ENCODE peak calls at places on chromosomes 4 and X, in ten cellular contexts. One of them, this sample, is unnamed.

GRCh38 chrX:84729408-84729807 is 227.2 kb upstream of the HDX start:
- DNase-seq in anterior cingulate cortex: no peak
- DNase-seq in dorsolateral prefrontal cortex: no peak
- DNase-seq in activated naive CD4-positive, alpha-beta T cell treated with anti-CD3 and anti-CD28 coated beads, Interleukin-2, amount 50 U/mL, for 72 hours: no peak
- DNase-seq in iris pigment epithelial cell: no peak
- DNase-seq in GM23338: no peak
- DNase-seq in fibroblast of mammary gland: no peak
- DNase-seq in caudate nucleus: no peak
- DNase-seq in NCI-H2171 treated with DMSO at 0.1 percent for 48 hours: no peak
- DNase-seq in occipital lobe: no peak
- DNase-seq in this sample: no peak

GRCh38 chr4:182716207-182716606 is 201.0 kb downstream of the DCTD start:
- DNase-seq in anterior cingulate cortex: no peak
- DNase-seq in dorsolateral prefrontal cortex: no peak
- DNase-seq in activated naive CD4-positive, alpha-beta T cell treated with anti-CD3 and anti-CD28 coated beads, Interleukin-2, amount 50 U/mL, for 72 hours: no peak
- DNase-seq in iris pigment epithelial cell: no peak
- DNase-seq in GM23338: peak; percentile 44
- DNase-seq in fibroblast of mammary gland: no peak
- DNase-seq in caudate nucleus: no peak
- DNase-seq in NCI-H2171 treated with DMSO at 0.1 percent for 48 hours: peak; percentile 1
- DNase-seq in occipital lobe: no peak
- DNase-seq in this sample: no peak

GRCh38 chr4:54971474-54971950 is 153.9 kb downstream of the KDR start:
- DNase-seq in anterior cingulate cortex: no peak
- DNase-seq in dorsolateral prefrontal cortex: no peak
- DNase-seq in activated naive CD4-positive, alpha-beta T cell treated with anti-CD3 and anti-CD28 coated beads, Interleukin-2, amount 50 U/mL, for 72 hours: no peak
- DNase-seq in iris pigment epithelial cell: peak; percentile 55
- DNase-seq in GM23338: peak; percentile 82
- DNase-seq in fibroblast of mammary gland: peak; percentile 63
- DNase-seq in caudate nucleus: no peak
- DNase-seq in NCI-H2171 treated with DMSO at 0.1 percent for 48 hours: peak; percentile 55
- DNase-seq in occipital lobe: no peak
- DNase-seq in this sample: peak; percentile 57

GRCh38 chr4:24115101-24115500 is 225.3 kb upstream of the PPARGC1A start:
- DNase-seq in anterior cingulate cortex: no peak
- DNase-seq in dorsolateral prefrontal cortex: no peak
- DNase-seq in activated naive CD4-positive, alpha-beta T cell treated with anti-CD3 and anti-CD28 coated beads, Interleukin-2, amount 50 U/mL, for 72 hours: no peak
- DNase-seq in iris pigment epithelial cell: no peak
- DNase-seq in GM23338: no peak
- DNase-seq in fibroblast of mammary gland: no peak
- DNase-seq in caudate nucleus: no peak
- DNase-seq in NCI-H2171 treated with DMSO at 0.1 percent for 48 hours: no peak
- DNase-seq in occipital lobe: no peak
- DNase-seq in this sample: no peak

GRCh38 chr4:71229477-71230257 is 109.2 kb upstream of the SLC4A4 start:
- DNase-seq in anterior cingulate cortex: no peak
- DNase-seq in dorsolateral prefrontal cortex: peak; percentile 57
- DNase-seq in activated naive CD4-positive, alpha-beta T cell treated with anti-CD3 and anti-CD28 coated beads, Interleukin-2, amount 50 U/mL, for 72 hours: no peak
- DNase-seq in iris pigment epithelial cell: peak; percentile 49
- DNase-seq in GM23338: peak; percentile 70
- DNase-seq in fibroblast of mammary gland: peak; percentile 47
- DNase-seq in caudate nucleus: peak; percentile 4
- DNase-seq in NCI-H2171 treated with DMSO at 0.1 percent for 48 hours: peak; percentile 50
- DNase-seq in occipital lobe: peak; percentile 43
- DNase-seq in this sample: peak; percentile 67

GRCh38 chr4:46254788-46255187 is 130.9 kb upstream of the GABRG1 start:
- DNase-seq in anterior cingulate cortex: no peak
- DNase-seq in dorsolateral prefrontal cortex: no peak
- DNase-seq in activated naive CD4-positive, alpha-beta T cell treated with anti-CD3 and anti-CD28 coated beads, Interleukin-2, amount 50 U/mL, for 72 hours: no peak
- DNase-seq in iris pigment epithelial cell: peak; percentile 5
- DNase-seq in GM23338: no peak
- DNase-seq in fibroblast of mammary gland: peak; percentile 84
- DNase-seq in caudate nucleus: no peak
- DNase-seq in NCI-H2171 treated with DMSO at 0.1 percent for 48 hours: no peak
- DNase-seq in occipital lobe: no peak
- DNase-seq in this sample: no peak

GRCh38 chrX:129698150-129698549 is 40.6 kb upstream of the XPNPEP2 start:
- DNase-seq in anterior cingulate cortex: no peak
- DNase-seq in dorsolateral prefrontal cortex: no peak
- DNase-seq in activated naive CD4-positive, alpha-beta T cell treated with anti-CD3 and anti-CD28 coated beads, Interleukin-2, amount 50 U/mL, for 72 hours: no peak
- DNase-seq in iris pigment epithelial cell: no peak
- DNase-seq in GM23338: no peak
- DNase-seq in fibroblast of mammary gland: no peak
- DNase-seq in caudate nucleus: no peak
- DNase-seq in NCI-H2171 treated with DMSO at 0.1 percent for 48 hours: no peak
- DNase-seq in occipital lobe: no peak
- DNase-seq in this sample: peak; percentile 25

GRCh38 chr4:140756292-140757219 is at the start of gene TBC1D9:
- DNase-seq in anterior cingulate cortex: peak; percentile 45
- DNase-seq in dorsolateral prefrontal cortex: peak; percentile 50
- DNase-seq in activated naive CD4-positive, alpha-beta T cell treated with anti-CD3 and anti-CD28 coated beads, Interleukin-2, amount 50 U/mL, for 72 hours: no peak
- DNase-seq in iris pigment epithelial cell: peak; percentile 71
- DNase-seq in GM23338: peak; percentile 97
- DNase-seq in fibroblast of mammary gland: peak; percentile 80
- DNase-seq in caudate nucleus: peak; percentile 19
- DNase-seq in NCI-H2171 treated with DMSO at 0.1 percent for 48 hours: peak; percentile 92
- DNase-seq in occipital lobe: peak; percentile 65
- DNase-seq in this sample: peak; percentile 86

GRCh38 chr4:37434469-37434868 is 189.9 kb downstream of the NWD2 start:
- DNase-seq in anterior cingulate cortex: no peak
- DNase-seq in dorsolateral prefrontal cortex: no peak
- DNase-seq in activated naive CD4-positive, alpha-beta T cell treated with anti-CD3 and anti-CD28 coated beads, Interleukin-2, amount 50 U/mL, for 72 hours: no peak
- DNase-seq in iris pigment epithelial cell: no peak
- DNase-seq in GM23338: peak; percentile 40
- DNase-seq in fibroblast of mammary gland: peak; percentile 15
- DNase-seq in caudate nucleus: no peak
- DNase-seq in NCI-H2171 treated with DMSO at 0.1 percent for 48 hours: peak; percentile 3
- DNase-seq in occipital lobe: no peak
- DNase-seq in this sample: peak; percentile 54

GRCh38 chr4:105050896-105051295 is 95.8 kb upstream of the TET2 start:
- DNase-seq in anterior cingulate cortex: no peak
- DNase-seq in dorsolateral prefrontal cortex: no peak
- DNase-seq in activated naive CD4-positive, alpha-beta T cell treated with anti-CD3 and anti-CD28 coated beads, Interleukin-2, amount 50 U/mL, for 72 hours: no peak
- DNase-seq in iris pigment epithelial cell: peak; percentile 57
- DNase-seq in GM23338: no peak
- DNase-seq in fibroblast of mammary gland: peak; percentile 52
- DNase-seq in caudate nucleus: no peak
- DNase-seq in NCI-H2171 treated with DMSO at 0.1 percent for 48 hours: no peak
- DNase-seq in occipital lobe: no peak
- DNase-seq in this sample: no peak

GRCh38 chr4:158015241-158015640 is 157.6 kb downstream of the GASK1B start:
- DNase-seq in anterior cingulate cortex: no peak
- DNase-seq in dorsolateral prefrontal cortex: no peak
- DNase-seq in activated naive CD4-positive, alpha-beta T cell treated with anti-CD3 and anti-CD28 coated beads, Interleukin-2, amount 50 U/mL, for 72 hours: no peak
- DNase-seq in iris pigment epithelial cell: peak; percentile 81
- DNase-seq in GM23338: no peak
- DNase-seq in fibroblast of mammary gland: peak; percentile 69
- DNase-seq in caudate nucleus: no peak
- DNase-seq in NCI-H2171 treated with DMSO at 0.1 percent for 48 hours: no peak
- DNase-seq in occipital lobe: no peak
- DNase-seq in this sample: peak; percentile 80

GRCh38 chr4:118797558-118798142 is 38.3 kb downstream of the SEC24D start:
- DNase-seq in anterior cingulate cortex: no peak
- DNase-seq in dorsolateral prefrontal cortex: no peak
- DNase-seq in activated naive CD4-positive, alpha-beta T cell treated with anti-CD3 and anti-CD28 coated beads, Interleukin-2, amount 50 U/mL, for 72 hours: no peak
- DNase-seq in iris pigment epithelial cell: peak; percentile 89
- DNase-seq in GM23338: no peak
- DNase-seq in fibroblast of mammary gland: peak; percentile 46
- DNase-seq in caudate nucleus: no peak
- DNase-seq in NCI-H2171 treated with DMSO at 0.1 percent for 48 hours: no peak
- DNase-seq in occipital lobe: no peak
- DNase-seq in this sample: peak; percentile 60

GRCh38 chr4:150140774-150141400 is 62.6 kb downstream of the DCLK2 start:
- DNase-seq in anterior cingulate cortex: no peak
- DNase-seq in dorsolateral prefrontal cortex: no peak
- DNase-seq in activated naive CD4-positive, alpha-beta T cell treated with anti-CD3 and anti-CD28 coated beads, Interleukin-2, amount 50 U/mL, for 72 hours: no peak
- DNase-seq in iris pigment epithelial cell: peak; percentile 73
- DNase-seq in GM23338: no peak
- DNase-seq in fibroblast of mammary gland: peak; percentile 79
- DNase-seq in caudate nucleus: no peak
- DNase-seq in NCI-H2171 treated with DMSO at 0.1 percent for 48 hours: no peak
- DNase-seq in occipital lobe: no peak
- DNase-seq in this sample: peak; percentile 77

GRCh38 chrX:68697465-68698125 is 50.1 kb downstream of the STARD8 start:
- DNase-seq in anterior cingulate cortex: no peak
- DNase-seq in dorsolateral prefrontal cortex: no peak
- DNase-seq in activated naive CD4-positive, alpha-beta T cell treated with anti-CD3 and anti-CD28 coated beads, Interleukin-2, amount 50 U/mL, for 72 hours: no peak
- DNase-seq in iris pigment epithelial cell: no peak
- DNase-seq in GM23338: no peak
- DNase-seq in fibroblast of mammary gland: no peak
- DNase-seq in caudate nucleus: no peak
- DNase-seq in NCI-H2171 treated with DMSO at 0.1 percent for 48 hours: no peak
- DNase-seq in occipital lobe: no peak
- DNase-seq in this sample: no peak

GRCh38 chr4:55827582-55827981 is 8.0 kb downstream of the EXOC1L start:
- DNase-seq in anterior cingulate cortex: no peak
- DNase-seq in dorsolateral prefrontal cortex: no peak
- DNase-seq in activated naive CD4-positive, alpha-beta T cell treated with anti-CD3 and anti-CD28 coated beads, Interleukin-2, amount 50 U/mL, for 72 hours: no peak
- DNase-seq in iris pigment epithelial cell: no peak
- DNase-seq in GM23338: no peak
- DNase-seq in fibroblast of mammary gland: no peak
- DNase-seq in caudate nucleus: no peak
- DNase-seq in NCI-H2171 treated with DMSO at 0.1 percent for 48 hours: no peak
- DNase-seq in occipital lobe: no peak
- DNase-seq in this sample: no peak

GRCh38 chr4:159410076-159410777 is 307.3 kb downstream of the RAPGEF2 start:
- DNase-seq in anterior cingulate cortex: no peak
- DNase-seq in dorsolateral prefrontal cortex: no peak
- DNase-seq in activated naive CD4-positive, alpha-beta T cell treated with anti-CD3 and anti-CD28 coated beads, Interleukin-2, amount 50 U/mL, for 72 hours: no peak
- DNase-seq in iris pigment epithelial cell: peak; percentile 45
- DNase-seq in GM23338: no peak
- DNase-seq in fibroblast of mammary gland: peak; percentile 22
- DNase-seq in caudate nucleus: no peak
- DNase-seq in NCI-H2171 treated with DMSO at 0.1 percent for 48 hours: no peak
- DNase-seq in occipital lobe: no peak
- DNase-seq in this sample: peak; percentile 88

GRCh38 chrX:2536974-2537373 is 36.2 kb upstream of the DHRSX start:
- DNase-seq in anterior cingulate cortex: no peak
- DNase-seq in dorsolateral prefrontal cortex: no peak
- DNase-seq in activated naive CD4-positive, alpha-beta T cell treated with anti-CD3 and anti-CD28 coated beads, Interleukin-2, amount 50 U/mL, for 72 hours: no peak
- DNase-seq in iris pigment epithelial cell: no peak
- DNase-seq in GM23338: no peak
- DNase-seq in fibroblast of mammary gland: no peak
- DNase-seq in caudate nucleus: no peak
- DNase-seq in NCI-H2171 treated with DMSO at 0.1 percent for 48 hours: no peak
- DNase-seq in occipital lobe: no peak
- DNase-seq in this sample: no peak

GRCh38 chr4:77263247-77263646 is 106.2 kb downstream of the CCNG2 start:
- DNase-seq in anterior cingulate cortex: no peak
- DNase-seq in dorsolateral prefrontal cortex: no peak
- DNase-seq in activated naive CD4-positive, alpha-beta T cell treated with anti-CD3 and anti-CD28 coated beads, Interleukin-2, amount 50 U/mL, for 72 hours: no peak
- DNase-seq in iris pigment epithelial cell: peak; percentile 3
- DNase-seq in GM23338: no peak
- DNase-seq in fibroblast of mammary gland: peak; percentile 26
- DNase-seq in caudate nucleus: no peak
- DNase-seq in NCI-H2171 treated with DMSO at 0.1 percent for 48 hours: no peak
- DNase-seq in occipital lobe: no peak
- DNase-seq in this sample: no peak

GRCh38 chr4:107718351-107718965 is 1.6 kb downstream of the PAPSS1 start:
- DNase-seq in anterior cingulate cortex: no peak
- DNase-seq in dorsolateral prefrontal cortex: no peak
- DNase-seq in activated naive CD4-positive, alpha-beta T cell treated with anti-CD3 and anti-CD28 coated beads, Interleukin-2, amount 50 U/mL, for 72 hours: no peak
- DNase-seq in iris pigment epithelial cell: no peak
- DNase-seq in GM23338: no peak
- DNase-seq in fibroblast of mammary gland: peak; percentile 12
- DNase-seq in caudate nucleus: no peak
- DNase-seq in NCI-H2171 treated with DMSO at 0.1 percent for 48 hours: no peak
- DNase-seq in occipital lobe: no peak
- DNase-seq in this sample: peak; percentile 20

GRCh38 chr4:169398294-169398693 is 127.5 kb upstream of the SH3RF1 start:
- DNase-seq in anterior cingulate cortex: no peak
- DNase-seq in dorsolateral prefrontal cortex: no peak
- DNase-seq in activated naive CD4-positive, alpha-beta T cell treated with anti-CD3 and anti-CD28 coated beads, Interleukin-2, amount 50 U/mL, for 72 hours: no peak
- DNase-seq in iris pigment epithelial cell: peak; percentile 49
- DNase-seq in GM23338: no peak
- DNase-seq in fibroblast of mammary gland: peak; percentile 92
- DNase-seq in caudate nucleus: no peak
- DNase-seq in NCI-H2171 treated with DMSO at 0.1 percent for 48 hours: no peak
- DNase-seq in occipital lobe: no peak
- DNase-seq in this sample: peak; percentile 70

GRCh38 chr4:185165605-185166063 is 22.6 kb downstream of the SLC25A4 start:
- DNase-seq in anterior cingulate cortex: no peak
- DNase-seq in dorsolateral prefrontal cortex: no peak
- DNase-seq in activated naive CD4-positive, alpha-beta T cell treated with anti-CD3 and anti-CD28 coated beads, Interleukin-2, amount 50 U/mL, for 72 hours: no peak
- DNase-seq in iris pigment epithelial cell: peak; percentile 83
- DNase-seq in GM23338: no peak
- DNase-seq in fibroblast of mammary gland: peak; percentile 88
- DNase-seq in caudate nucleus: no peak
- DNase-seq in NCI-H2171 treated with DMSO at 0.1 percent for 48 hours: no peak
- DNase-seq in occipital lobe: no peak
- DNase-seq in this sample: no peak

GRCh38 chrX:1316527-1316926 is 20.1 kb upstream of the IL3RA start:
- DNase-seq in anterior cingulate cortex: no peak
- DNase-seq in dorsolateral prefrontal cortex: peak; percentile 62
- DNase-seq in activated naive CD4-positive, alpha-beta T cell treated with anti-CD3 and anti-CD28 coated beads, Interleukin-2, amount 50 U/mL, for 72 hours: no peak
- DNase-seq in iris pigment epithelial cell: no peak
- DNase-seq in GM23338: no peak
- DNase-seq in fibroblast of mammary gland: no peak
- DNase-seq in caudate nucleus: no peak
- DNase-seq in NCI-H2171 treated with DMSO at 0.1 percent for 48 hours: no peak
- DNase-seq in occipital lobe: no peak
- DNase-seq in this sample: no peak

GRCh38 chr4:118586357-118586790 is 98.8 kb upstream of the METTL14 start:
- DNase-seq in anterior cingulate cortex: no peak
- DNase-seq in dorsolateral prefrontal cortex: no peak
- DNase-seq in activated naive CD4-positive, alpha-beta T cell treated with anti-CD3 and anti-CD28 coated beads, Interleukin-2, amount 50 U/mL, for 72 hours: no peak
- DNase-seq in iris pigment epithelial cell: no peak
- DNase-seq in GM23338: peak; percentile 22
- DNase-seq in fibroblast of mammary gland: peak; percentile 8
- DNase-seq in caudate nucleus: no peak
- DNase-seq in NCI-H2171 treated with DMSO at 0.1 percent for 48 hours: peak; percentile 12
- DNase-seq in occipital lobe: no peak
- DNase-seq in this sample: no peak

GRCh38 chrX:20455001-20455400 is 188.3 kb upstream of the RPS6KA3 start:
- DNase-seq in anterior cingulate cortex: no peak
- DNase-seq in dorsolateral prefrontal cortex: no peak
- DNase-seq in activated naive CD4-positive, alpha-beta T cell treated with anti-CD3 and anti-CD28 coated beads, Interleukin-2, amount 50 U/mL, for 72 hours: no peak
- DNase-seq in iris pigment epithelial cell: no peak
- DNase-seq in GM23338: no peak
- DNase-seq in fibroblast of mammary gland: peak; percentile 36
- DNase-seq in caudate nucleus: no peak
- DNase-seq in NCI-H2171 treated with DMSO at 0.1 percent for 48 hours: no peak
- DNase-seq in occipital lobe: no peak
- DNase-seq in this sample: peak; percentile 57

GRCh38 chr4:118765399-118765798 is 70.5 kb downstream of the SEC24D start:
- DNase-seq in anterior cingulate cortex: no peak
- DNase-seq in dorsolateral prefrontal cortex: no peak
- DNase-seq in activated naive CD4-positive, alpha-beta T cell treated with anti-CD3 and anti-CD28 coated beads, Interleukin-2, amount 50 U/mL, for 72 hours: no peak
- DNase-seq in iris pigment epithelial cell: peak; percentile 98
- DNase-seq in GM23338: no peak
- DNase-seq in fibroblast of mammary gland: peak; percentile 99
- DNase-seq in caudate nucleus: no peak
- DNase-seq in NCI-H2171 treated with DMSO at 0.1 percent for 48 hours: no peak
- DNase-seq in occipital lobe: no peak
- DNase-seq in this sample: peak; percentile 92

GRCh38 chr4:128159967-128160366 is 98.9 kb downstream of the LARP1B start:
- DNase-seq in anterior cingulate cortex: no peak
- DNase-seq in dorsolateral prefrontal cortex: no peak
- DNase-seq in activated naive CD4-positive, alpha-beta T cell treated with anti-CD3 and anti-CD28 coated beads, Interleukin-2, amount 50 U/mL, for 72 hours: no peak
- DNase-seq in iris pigment epithelial cell: peak; percentile 92
- DNase-seq in GM23338: no peak
- DNase-seq in fibroblast of mammary gland: peak; percentile 55
- DNase-seq in caudate nucleus: no peak
- DNase-seq in NCI-H2171 treated with DMSO at 0.1 percent for 48 hours: no peak
- DNase-seq in occipital lobe: no peak
- DNase-seq in this sample: peak; percentile 86

GRCh38 chrX:153704021-153704526 is 16.3 kb downstream of the SLC6A8 start:
- DNase-seq in anterior cingulate cortex: no peak
- DNase-seq in dorsolateral prefrontal cortex: no peak
- DNase-seq in activated naive CD4-positive, alpha-beta T cell treated with anti-CD3 and anti-CD28 coated beads, Interleukin-2, amount 50 U/mL, for 72 hours: no peak
- DNase-seq in iris pigment epithelial cell: no peak
- DNase-seq in GM23338: no peak
- DNase-seq in fibroblast of mammary gland: no peak
- DNase-seq in caudate nucleus: no peak
- DNase-seq in NCI-H2171 treated with DMSO at 0.1 percent for 48 hours: no peak
- DNase-seq in occipital lobe: no peak
- DNase-seq in this sample: no peak

GRCh38 chr4:41538017-41538733 is at the start of gene LIMCH1:
- DNase-seq in anterior cingulate cortex: no peak
- DNase-seq in dorsolateral prefrontal cortex: no peak
- DNase-seq in activated naive CD4-positive, alpha-beta T cell treated with anti-CD3 and anti-CD28 coated beads, Interleukin-2, amount 50 U/mL, for 72 hours: no peak
- DNase-seq in iris pigment epithelial cell: peak; percentile 42
- DNase-seq in GM23338: peak; percentile 59
- DNase-seq in fibroblast of mammary gland: no peak
- DNase-seq in caudate nucleus: no peak
- DNase-seq in NCI-H2171 treated with DMSO at 0.1 percent for 48 hours: no peak
- DNase-seq in occipital lobe: no peak
- DNase-seq in this sample: no peak

This sample was measured in ELR.